ENCODE peak calls at places on chromosomes 6 and 20, in five cellular contexts. F, S, A, M and P are unnamed samples.

GRCh38 chr6:17831135-17831534 is 124.4 kb upstream of the NUP153 start:
- DNase-seq in M (no peak), S (no peak), F (no peak), A (no peak), P (no peak)

GRCh38 chr20:33704197-33704924 is 15.7 kb downstream of the PXMP4 start:
- DNase-seq in S (no peak), F (no peak), M (no peak), A (no peak), P (no peak)

GRCh38 chr6:125906158-125906998 is 50.2 kb upstream of the HINT3 start:
- DNase-seq in F (peak), M (peak), S (no peak), A (peak), P (peak)

GRCh38 chr6:169700296-169700695 is 1.5 kb downstream of the WDR27 start:
- DNase-seq in M (no peak), S (no peak), A (no peak), F (no peak), P (no peak)

GRCh38 chr20:63934271-63935068 is 21.7 kb downstream of the UCKL1 start:
- DNase-seq in F (no peak), A (peak), S (no peak), M (no peak), P (no peak)

GRCh38 chr6:39003072-39003471 is 45.5 kb upstream of the GLP1R start:
- DNase-seq in S (no peak), F (no peak), A (peak), M (no peak), P (no peak)

GRCh38 chr6:39061588-39061987 is 13.0 kb downstream of the GLP1R start:
- DNase-seq in M (no peak), S (no peak), A (no peak), F (no peak), P (no peak)

GRCh38 chr6:125984311-125984710 is 2.0 kb upstream of the TRMT11 start:
- DNase-seq in S (no peak), M (no peak), A (no peak), F (no peak), P (no peak)

GRCh38 chr6:134980846-134981245 is 30.9 kb upstream of the ALDH8A1 start:
- DNase-seq in M (no peak), A (no peak), F (no peak), S (no peak), P (no peak)

GRCh38 chr6:127468936-127469335 is 9.7 kb upstream of the KIAA0408 start:
- DNase-seq in S (no peak), M (no peak), A (no peak), F (no peak), P (no peak)

GRCh38 chr6:144158133-144158532 is 7.8 kb downstream of the STX11 start:
- DNase-seq in F (no peak), S (peak), M (no peak), A (no peak), P (no peak)

GRCh38 chr20:53413188-53413631 is 180.4 kb downstream of the ZNF217 start:
- DNase-seq in F (peak), S (peak), M (peak), A (peak), P (peak)

GRCh38 chr6:148441454-148441911 is 98.8 kb downstream of the SASH1 start:
- DNase-seq in M (no peak), F (no peak), S (no peak), A (no peak), P (no peak)

GRCh38 chr6:89734526-89734925 is 85.1 kb downstream of the MDN1 start:
- DNase-seq in S (no peak), A (no peak), F (no peak), M (no peak), P (no peak)

GRCh38 chr6:26328265-26328844 is 36.6 kb upstream of the BTN3A2 start:
- DNase-seq in M (no peak), S (no peak), F (no peak), A (no peak), P (no peak)

GRCh38 chr6:111563581-111563980 is 42.1 kb downstream of the TRAF3IP2 start:
- DNase-seq in S (no peak), A (no peak), F (no peak), M (no peak), P (no peak)

GRCh38 chr6:116938305-116938704 is 61.3 kb downstream of the RFX6 start:
- DNase-seq in M (no peak), S (no peak), A (no peak), F (no peak), P (no peak)

GRCh38 chr6:20826378-20826777 is 292.1 kb downstream of the CDKAL1 start:
- DNase-seq in F (no peak), S (no peak), A (no peak), M (no peak), P (no peak)

GRCh38 chr6:159904497-159904911 is 13.7 kb downstream of the MAS1 start:
- DNase-seq in M (no peak), F (no peak), S (no peak), A (no peak), P (no peak)

GRCh38 chr6:17820055-17820454 is 113.3 kb upstream of the NUP153 start:
- DNase-seq in S (no peak), M (no peak), A (no peak), F (no peak), P (no peak)

GRCh38 chr20:3679749-3680700 is 1.8 kb downstream of the ADAM33 start:
- DNase-seq in M (no peak), F (no peak), S (no peak), A (peak), P (no peak)

GRCh38 chr6:36626636-36627035 is 32.5 kb downstream of the SRSF3 start:
- DNase-seq in M (no peak), A (no peak), S (no peak), F (no peak), P (no peak)

GRCh38 chr6:46598215-46598614 is 54.4 kb downstream of the CYP39A1 start:
- DNase-seq in S (no peak), F (no peak), M (no peak), A (no peak), P (no peak)

GRCh38 chr6:125952764-125953501 is 3.6 kb upstream of the HINT3 start:
- DNase-seq in A (peak), M (no peak), F (no peak), S (no peak), P (no peak)

GRCh38 chr6:105898286-105898685 is 187.8 kb upstream of the PRDM1 start:
- DNase-seq in A (no peak), S (no peak), F (no peak), M (no peak), P (no peak)